ENCODE peak calls at places on chromosomes 2 and 18, in six cellular contexts. One of them, this sample, is unnamed.

GRCh38 chr2:43192939-43193651 is 33.3 kb downstream of the ZFP36L2 start:
- DNase-seq in stomach: no peak
- DNase-seq in GM12878: no peak
- DNase-seq in endothelial cell of umbilical vein: no peak
- DNase-seq in upper lobe of left lung: no peak
- DNase-seq in prostate gland: no peak
- DNase-seq in this sample: no peak

GRCh38 chr18:8435376-8435775 is 173.9 kb upstream of the RAB12 start:
- DNase-seq in prostate gland: no peak
- DNase-seq in endothelial cell of umbilical vein: no peak
- DNase-seq in GM12878: no peak
- DNase-seq in upper lobe of left lung: peak
- DNase-seq in stomach: no peak
- DNase-seq in this sample: no peak

GRCh38 chr2:204108301-204108700 is 171.7 kb downstream of the ICOS start:
- DNase-seq in GM12878: no peak
- DNase-seq in upper lobe of left lung: no peak
- DNase-seq in prostate gland: no peak
- DNase-seq in stomach: no peak
- DNase-seq in endothelial cell of umbilical vein: peak
- DNase-seq in this sample: no peak

GRCh38 chr18:12254820-12255511 is 805 bp downstream of the CIDEA start:
- DNase-seq in endothelial cell of umbilical vein: no peak
- DNase-seq in stomach: no peak
- DNase-seq in GM12878: no peak
- DNase-seq in upper lobe of left lung: peak
- DNase-seq in prostate gland: no peak
- DNase-seq in this sample: no peak

GRCh38 chr2:70767094-70767698 is 804 bp downstream of the ADD2 start:
- DNase-seq in prostate gland: no peak
- DNase-seq in stomach: no peak
- DNase-seq in upper lobe of left lung: peak
- DNase-seq in GM12878: no peak
- DNase-seq in endothelial cell of umbilical vein: no peak
- DNase-seq in this sample: no peak

GRCh38 chr2:71679481-71679880 is 226.1 kb downstream of the DYSF start:
- DNase-seq in upper lobe of left lung: no peak
- DNase-seq in GM12878: no peak
- DNase-seq in prostate gland: no peak
- DNase-seq in endothelial cell of umbilical vein: no peak
- DNase-seq in stomach: no peak
- DNase-seq in this sample: no peak

GRCh38 chr2:20509766-20510490 is 63.1 kb downstream of the RHOB start:
- DNase-seq in endothelial cell of umbilical vein: no peak
- DNase-seq in stomach: peak
- DNase-seq in prostate gland: peak
- DNase-seq in GM12878: no peak
- DNase-seq in upper lobe of left lung: peak
- DNase-seq in this sample: peak

GRCh38 chr18:56139792-56140254 is 498.6 kb downstream of the TXNL1 start:
- DNase-seq in stomach: peak
- DNase-seq in prostate gland: no peak
- DNase-seq in upper lobe of left lung: no peak
- DNase-seq in endothelial cell of umbilical vein: no peak
- DNase-seq in GM12878: no peak
- DNase-seq in this sample: no peak

GRCh38 chr18:23798249-23798648 is 109.0 kb downstream of the LAMA3 start:
- DNase-seq in GM12878: no peak
- DNase-seq in stomach: no peak
- DNase-seq in endothelial cell of umbilical vein: no peak
- DNase-seq in upper lobe of left lung: no peak
- DNase-seq in prostate gland: no peak
- DNase-seq in this sample: no peak

GRCh38 chr2:97673915-97674283 is 4.4 kb downstream of the C2orf92 start:
- DNase-seq in GM12878: no peak
- DNase-seq in endothelial cell of umbilical vein: no peak
- DNase-seq in prostate gland: no peak
- DNase-seq in upper lobe of left lung: no peak
- DNase-seq in stomach: no peak
- DNase-seq in this sample: no peak

GRCh38 chr2:162636206-162636728 is 202.3 kb downstream of the KCNH7 start:
- DNase-seq in prostate gland: no peak
- DNase-seq in endothelial cell of umbilical vein: no peak
- DNase-seq in stomach: no peak
- DNase-seq in upper lobe of left lung: no peak
- DNase-seq in GM12878: no peak
- DNase-seq in this sample: no peak

GRCh38 chr2:97935719-97936161 is 60.0 kb downstream of the TMEM131 start:
- DNase-seq in prostate gland: no peak
- DNase-seq in endothelial cell of umbilical vein: no peak
- DNase-seq in stomach: no peak
- DNase-seq in upper lobe of left lung: no peak
- DNase-seq in GM12878: no peak
- DNase-seq in this sample: no peak

GRCh38 chr2:20647764-20648164 is 3.1 kb downstream of the HS1BP3 start:
- DNase-seq in GM12878: no peak
- DNase-seq in upper lobe of left lung: no peak
- DNase-seq in prostate gland: no peak
- DNase-seq in stomach: no peak
- DNase-seq in endothelial cell of umbilical vein: no peak
- DNase-seq in this sample: no peak

GRCh38 chr2:176081451-176081992 is 2.2 kb downstream of the EVX2 start:
- DNase-seq in upper lobe of left lung: peak
- DNase-seq in endothelial cell of umbilical vein: no peak
- DNase-seq in stomach: no peak
- DNase-seq in prostate gland: no peak
- DNase-seq in GM12878: no peak
- DNase-seq in this sample: no peak

GRCh38 chr2:37361994-37362698 is 17.7 kb downstream of the QPCT start:
- DNase-seq in upper lobe of left lung: no peak
- DNase-seq in endothelial cell of umbilical vein: no peak
- DNase-seq in stomach: no peak
- DNase-seq in GM12878: no peak
- DNase-seq in prostate gland: peak
- DNase-seq in this sample: no peak

GRCh38 chr2:227816507-227817274 is 3.0 kb downstream of the CCL20 start:
- DNase-seq in prostate gland: no peak
- DNase-seq in GM12878: no peak
- DNase-seq in endothelial cell of umbilical vein: no peak
- DNase-seq in upper lobe of left lung: no peak
- DNase-seq in stomach: no peak
- DNase-seq in this sample: no peak

GRCh38 chr2:236915726-236916125 is 170.0 kb upstream of the COPS8 start:
- DNase-seq in stomach: no peak
- DNase-seq in endothelial cell of umbilical vein: no peak
- DNase-seq in GM12878: no peak
- DNase-seq in upper lobe of left lung: no peak
- DNase-seq in prostate gland: no peak
- DNase-seq in this sample: no peak

GRCh38 chr2:207356604-207357003 is 173.2 kb upstream of the CREB1 start:
- DNase-seq in endothelial cell of umbilical vein: no peak
- DNase-seq in upper lobe of left lung: no peak
- DNase-seq in stomach: no peak
- DNase-seq in GM12878: no peak
- DNase-seq in prostate gland: no peak
- DNase-seq in this sample: no peak

GRCh38 chr18:39134255-39134654 is 1568.7 kb upstream of the CELF4 start:
- DNase-seq in GM12878: no peak
- DNase-seq in prostate gland: no peak
- DNase-seq in stomach: no peak
- DNase-seq in endothelial cell of umbilical vein: no peak
- DNase-seq in upper lobe of left lung: no peak
- DNase-seq in this sample: no peak

GRCh38 chr18:59305295-59305694 is 13.2 kb downstream of the CPLX4 start:
- DNase-seq in upper lobe of left lung: no peak
- DNase-seq in prostate gland: no peak
- DNase-seq in endothelial cell of umbilical vein: no peak
- DNase-seq in GM12878: no peak
- DNase-seq in stomach: no peak
- DNase-seq in this sample: no peak

GRCh38 chr18:77068321-77068841 is 64.2 kb downstream of the MBP start:
- DNase-seq in upper lobe of left lung: no peak
- DNase-seq in endothelial cell of umbilical vein: no peak
- DNase-seq in prostate gland: no peak
- DNase-seq in stomach: no peak
- DNase-seq in GM12878: peak
- DNase-seq in this sample: no peak

GRCh38 chr18:65257157-65257556 is 493.7 kb upstream of the CDH7 start:
- DNase-seq in GM12878: no peak
- DNase-seq in endothelial cell of umbilical vein: no peak
- DNase-seq in stomach: no peak
- DNase-seq in prostate gland: no peak
- DNase-seq in upper lobe of left lung: no peak
- DNase-seq in this sample: no peak

GRCh38 chr2:177235855-177236437 is 23.4 kb downstream of the HNRNPA3 start:
- DNase-seq in GM12878: no peak
- DNase-seq in upper lobe of left lung: no peak
- DNase-seq in endothelial cell of umbilical vein: no peak
- DNase-seq in stomach: no peak
- DNase-seq in prostate gland: no peak
- DNase-seq in this sample: no peak

GRCh38 chr2:177234267-177234666 is 21.7 kb downstream of the HNRNPA3 start:
- DNase-seq in GM12878: no peak
- DNase-seq in upper lobe of left lung: no peak
- DNase-seq in prostate gland: no peak
- DNase-seq in stomach: no peak
- DNase-seq in endothelial cell of umbilical vein: no peak
- DNase-seq in this sample: no peak

GRCh38 chr2:177229448-177230242 is 17.1 kb downstream of the HNRNPA3 start:
- DNase-seq in GM12878: no peak
- DNase-seq in prostate gland: no peak
- DNase-seq in upper lobe of left lung: no peak
- DNase-seq in stomach: no peak
- DNase-seq in endothelial cell of umbilical vein: no peak
- DNase-seq in this sample: no peak

GRCh38 chr2:177232098-177232704 is 19.6 kb downstream of the HNRNPA3 start:
- DNase-seq in endothelial cell of umbilical vein: no peak
- DNase-seq in GM12878: no peak
- DNase-seq in prostate gland: no peak
- DNase-seq in stomach: no peak
- DNase-seq in upper lobe of left lung: no peak
- DNase-seq in this sample: no peak

GRCh38 chr2:177231270-177231669 is 18.7 kb downstream of the HNRNPA3 start:
- DNase-seq in stomach: no peak
- DNase-seq in GM12878: no peak
- DNase-seq in endothelial cell of umbilical vein: no peak
- DNase-seq in upper lobe of left lung: no peak
- DNase-seq in prostate gland: no peak
- DNase-seq in this sample: no peak
- TF ChIP-seq POLR2A in stomach: no peak
- TF ChIP-seq POLR2A in GM12878: peak
- TF ChIP-seq POLR2A in endothelial cell of umbilical vein: no peak
- TF ChIP-seq POLR2A in upper lobe of left lung: no peak
- TF ChIP-seq POLR2A in prostate gland: no peak
- TF ChIP-seq POLR2A in this sample: no peak

DNA sequence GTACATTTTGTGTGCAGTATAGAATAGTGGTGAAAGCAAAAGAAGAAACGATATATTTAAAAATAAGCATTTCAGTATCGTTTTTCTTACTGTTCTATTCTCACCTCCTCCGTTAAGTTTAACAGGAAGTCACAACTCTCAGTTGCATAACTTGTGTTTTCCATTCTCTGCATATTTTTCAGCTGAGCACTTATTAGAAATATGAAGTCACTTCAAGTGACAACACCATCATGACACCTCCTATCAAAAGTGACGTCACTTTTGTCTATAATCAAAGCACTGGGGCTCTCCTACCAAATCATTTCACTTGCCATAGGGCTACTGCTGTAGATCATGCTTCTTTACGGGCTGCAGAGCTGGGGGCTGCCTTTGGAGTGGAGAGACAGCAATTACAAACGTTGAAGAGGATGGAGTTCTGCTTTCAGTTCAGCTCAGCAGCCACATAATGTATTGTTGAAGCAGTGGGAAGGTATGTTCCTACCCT is 36.3 kb downstream of the STAT4 start:
- DNase-seq in stomach: no peak
- DNase-seq in endothelial cell of umbilical vein: no peak
- DNase-seq in upper lobe of left lung: no peak
- DNase-seq in prostate gland: no peak
- DNase-seq in GM12878: peak
- DNase-seq in this sample: no peak
- TF ChIP-seq POLR2AphosphoS5 in stomach: no peak
- TF ChIP-seq POLR2AphosphoS5 in endothelial cell of umbilical vein: no peak
- TF ChIP-seq POLR2AphosphoS5 in upper lobe of left lung: no peak
- TF ChIP-seq POLR2AphosphoS5 in prostate gland: no peak
- TF ChIP-seq POLR2AphosphoS5 in GM12878: no peak
- TF ChIP-seq POLR2AphosphoS5 in this sample: no peak

DNA sequence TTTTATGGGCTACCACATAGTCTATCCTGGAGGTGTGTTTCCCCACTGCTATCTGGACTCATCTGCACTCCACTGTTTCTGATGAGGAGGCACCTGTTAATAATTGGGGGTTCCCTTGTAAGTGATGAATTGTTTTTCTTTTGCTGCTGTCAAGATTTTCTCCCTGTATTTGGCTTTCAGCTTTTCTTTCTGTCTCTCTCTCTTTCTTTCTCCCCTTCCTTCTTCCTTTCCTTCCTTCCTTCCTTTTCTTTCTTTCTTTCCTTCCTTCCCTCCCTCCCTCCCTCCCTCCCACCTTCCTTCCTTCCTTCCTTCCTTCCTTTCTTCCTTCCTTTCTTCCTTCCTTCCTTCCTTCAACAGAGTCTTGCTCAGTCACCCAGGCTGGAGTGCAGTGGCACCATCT is 9.2 kb downstream of the GNLY start:
- DNase-seq in stomach: no peak
- DNase-seq in prostate gland: no peak
- DNase-seq in upper lobe of left lung: no peak
- DNase-seq in GM12878: no peak
- DNase-seq in endothelial cell of umbilical vein: no peak
- DNase-seq in this sample: no peak
- H3K27ac ChIP-seq in stomach: no peak
- H3K27ac ChIP-seq in prostate gland: no peak
- H3K27ac ChIP-seq in upper lobe of left lung: no peak
- H3K27ac ChIP-seq in GM12878: no peak
- H3K27ac ChIP-seq in endothelial cell of umbilical vein: no peak
- H3K27ac ChIP-seq in this sample: no peak

DNA sequence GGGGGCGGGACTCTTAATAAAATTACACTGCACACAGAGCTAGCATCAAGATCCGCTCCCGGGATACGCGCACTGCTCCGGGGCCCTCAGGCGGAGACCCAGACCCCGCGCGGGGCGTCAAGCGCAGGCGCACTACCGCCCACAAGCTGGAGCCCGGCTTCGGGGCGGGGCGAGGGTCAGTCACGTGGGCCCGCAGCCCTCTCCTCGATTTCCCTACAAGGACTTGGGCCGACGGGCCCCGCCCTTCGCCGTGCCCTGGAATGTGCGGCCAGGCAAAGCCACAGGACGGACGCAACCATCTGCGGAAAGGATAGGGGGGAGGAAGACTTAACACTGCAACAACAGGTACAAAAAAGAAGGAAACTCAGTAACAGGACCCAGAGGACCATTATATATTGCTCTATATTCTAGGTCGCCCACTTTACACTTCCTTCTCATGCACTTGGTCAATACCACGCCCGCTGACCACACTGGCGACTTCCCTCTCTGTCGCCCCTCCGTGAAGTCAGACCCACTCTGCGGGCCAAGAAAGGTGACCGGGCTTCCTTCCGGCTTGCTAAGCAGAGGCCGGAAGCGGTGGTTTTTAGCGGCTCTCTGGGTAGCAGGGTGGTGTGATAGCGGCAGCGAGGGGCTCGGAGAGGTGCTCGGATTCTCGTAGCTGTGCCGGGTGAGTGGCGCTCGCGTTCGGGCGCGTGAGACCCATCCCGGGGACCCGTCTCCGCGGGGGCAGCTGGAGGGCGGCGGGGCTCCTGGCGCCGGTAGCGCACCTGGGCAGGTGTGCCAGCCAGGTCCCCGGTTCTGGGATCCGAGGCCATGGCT is at the start of gene MYL12A:
- DNase-seq in endothelial cell of umbilical vein: peak
- DNase-seq in upper lobe of left lung: peak
- DNase-seq in prostate gland: peak
- DNase-seq in GM12878: peak
- DNase-seq in stomach: peak
- DNase-seq in this sample: peak
- TF ChIP-seq POLR2A in endothelial cell of umbilical vein: peak
- TF ChIP-seq POLR2A in upper lobe of left lung: peak
- TF ChIP-seq POLR2A in prostate gland: peak
- TF ChIP-seq POLR2A in GM12878: peak
- TF ChIP-seq POLR2A in stomach: no peak
- TF ChIP-seq POLR2A in this sample: peak

This sample was measured in breast epithelium.